ENCODE peak calls at places on chromosome 16, in eight cellular contexts. B is endothelial cell, K is endothelial cell of umbilical vein, I is NB4, F is thoracic aorta, A is transverse colon, V is fibroblast of lung, T is tibial nerve. X is an unnamed sample.

GRCh38 chr16:67158637-67159600 is 790 bp downstream of the TRADD start:
- DNase-seq in F (no peak), I (no peak), T (no peak), V (no peak), B (no peak), K (no peak), A (peak; percentile 82), X (no peak)

GRCh38 chr16:25212636-25213035 is 4.1 kb upstream of the AQP8 start:
- DNase-seq in T (no peak), B (no peak), F (no peak), V (no peak), A (no peak), K (no peak), I (no peak), X (no peak)

GRCh38 chr16:13036600-13036999 is 135.2 kb downstream of the SHISA9 start:
- DNase-seq in F (no peak), A (no peak), I (peak; percentile 44), T (peak; percentile 36), B (peak; percentile 69), V (peak; percentile 18), K (peak; percentile 13), X (no peak)

GRCh38 chr16:57028086-57028485 is 38.7 kb downstream of the NLRC5 start:
- DNase-seq in F (no peak), I (no peak), A (no peak), K (no peak), T (no peak), B (no peak), V (no peak), X (no peak)

GRCh38 chr16:11632455-11632921 is 35.8 kb upstream of the SNN start:
- DNase-seq in V (peak; percentile 78), A (peak; percentile 35), K (peak; percentile 71), I (no peak), B (peak; percentile 11), F (no peak), T (peak; percentile 51), X (peak; percentile 66)

GRCh38 chr16:48850097-48850496 is 240.1 kb upstream of the N4BP1 start:
- DNase-seq in V (no peak), A (no peak), K (no peak), B (no peak), I (no peak), T (no peak), F (no peak), X (no peak)

GRCh38 chr16:58414938-58415451 is 22.7 kb downstream of the GINS3 start:
- DNase-seq in T (no peak), V (no peak), I (no peak), A (no peak), B (no peak), F (no peak), K (peak; percentile 80), X (no peak)

GRCh38 chr16:82758904-82759303 is 132.1 kb downstream of the CDH13 start:
- DNase-seq in T (no peak), A (no peak), V (no peak), I (no peak), F (no peak), B (no peak), K (no peak), X (no peak)

GRCh38 chr16:57277586-57277985 is 6.9 kb downstream of the PLLP start:
- DNase-seq in K (no peak), I (peak; percentile 75), F (no peak), T (no peak), B (no peak), A (no peak), V (peak; percentile 22), X (no peak)

GRCh38 chr16:82639666-82640336 is 13.0 kb downstream of the CDH13 start:
- DNase-seq in A (peak; percentile 65), B (peak; percentile 76), K (peak; percentile 85), V (peak; percentile 65), T (no peak), F (no peak), I (peak; percentile 57), X (no peak)

GRCh38 chr16:31452631-31453106 is 6.6 kb upstream of the ARMC5 start:
- DNase-seq in B (no peak), A (no peak), T (no peak), F (no peak), K (peak; percentile 25), V (peak; percentile 93), I (no peak), X (peak; percentile 83)

GRCh38 chr16:79997257-79997656 is 396.7 kb upstream of the MAF start:
- DNase-seq in K (peak; percentile 3), V (peak; percentile 10), I (peak; percentile 22), T (no peak), A (no peak), F (no peak), B (no peak), X (no peak)

GRCh38 chr16:19138601-19139000 is 24.8 kb downstream of the ITPRIPL2 start:
- DNase-seq in K (peak; percentile 49), V (peak; percentile 95), I (no peak), F (no peak), B (peak; percentile 36), A (peak; percentile 69), T (peak; percentile 83), X (peak; percentile 78)

GRCh38 chr16:12283596-12283995 is 307.1 kb downstream of the SNX29 start:
- DNase-seq in K (no peak), A (no peak), F (no peak), I (no peak), B (no peak), V (no peak), T (no peak), X (no peak)

GRCh38 chr16:2333231-2333630 is 7.3 kb downstream of the ABCA3 start:
- DNase-seq in A (no peak), I (no peak), K (no peak), B (no peak), T (no peak), V (no peak), F (no peak), X (no peak)
- TF ChIP-seq CTCF in A (no peak), I (no peak), K (no peak), B (no peak), T (no peak), V (no peak), F (no peak), X (no peak)

GRCh38 chr16:14286381-14287230 is 215.5 kb downstream of the MRTFB start:
- DNase-seq in F (no peak), A (peak; percentile 22), I (no peak), V (peak; percentile 70), T (no peak), K (peak; percentile 46), B (no peak), X (no peak)

GRCh38 chr16:14283786-14284185 is 212.7 kb downstream of the MRTFB start:
- DNase-seq in K (no peak), I (no peak), T (no peak), V (no peak), A (no peak), F (no peak), B (no peak), X (no peak)

GRCh38 chr16:14285542-14286380 is 214.6 kb downstream of the MRTFB start:
- DNase-seq in V (peak; percentile 95), B (peak; percentile 97), T (peak; percentile 94), A (peak; percentile 95), I (peak; percentile 96), F (peak; percentile 75), K (peak; percentile 92), X (peak; percentile 92)

GRCh38 chr16:14284371-14284770 is 213.3 kb downstream of the MRTFB start:
- DNase-seq in F (no peak), I (no peak), B (no peak), T (no peak), A (no peak), K (no peak), V (no peak), X (no peak)

GRCh38 chr16:14284930-14285541 is 213.9 kb downstream of the MRTFB start:
- DNase-seq in B (peak; percentile 55), I (no peak), T (peak; percentile 41), A (peak; percentile 67), V (peak; percentile 73), F (no peak), K (peak; percentile 76), X (peak; percentile 31)
- TF ChIP-seq CTCF in B (no peak), I (peak; percentile 7), T (peak; percentile 30), A (peak; percentile 20), V (peak; percentile 34), F (peak; percentile 17), K (peak; percentile 26), X (peak; percentile 59)

GRCh38 chr16:74867281-74867849 is 92.7 kb upstream of the FA2H start:
- DNase-seq in T (no peak), F (no peak), B (no peak), A (no peak), V (no peak), I (no peak), K (no peak), X (no peak)
- TF ChIP-seq CTCF in T (no peak), F (no peak), B (no peak), A (no peak), V (no peak), I (no peak), K (no peak), X (no peak)

DNA sequence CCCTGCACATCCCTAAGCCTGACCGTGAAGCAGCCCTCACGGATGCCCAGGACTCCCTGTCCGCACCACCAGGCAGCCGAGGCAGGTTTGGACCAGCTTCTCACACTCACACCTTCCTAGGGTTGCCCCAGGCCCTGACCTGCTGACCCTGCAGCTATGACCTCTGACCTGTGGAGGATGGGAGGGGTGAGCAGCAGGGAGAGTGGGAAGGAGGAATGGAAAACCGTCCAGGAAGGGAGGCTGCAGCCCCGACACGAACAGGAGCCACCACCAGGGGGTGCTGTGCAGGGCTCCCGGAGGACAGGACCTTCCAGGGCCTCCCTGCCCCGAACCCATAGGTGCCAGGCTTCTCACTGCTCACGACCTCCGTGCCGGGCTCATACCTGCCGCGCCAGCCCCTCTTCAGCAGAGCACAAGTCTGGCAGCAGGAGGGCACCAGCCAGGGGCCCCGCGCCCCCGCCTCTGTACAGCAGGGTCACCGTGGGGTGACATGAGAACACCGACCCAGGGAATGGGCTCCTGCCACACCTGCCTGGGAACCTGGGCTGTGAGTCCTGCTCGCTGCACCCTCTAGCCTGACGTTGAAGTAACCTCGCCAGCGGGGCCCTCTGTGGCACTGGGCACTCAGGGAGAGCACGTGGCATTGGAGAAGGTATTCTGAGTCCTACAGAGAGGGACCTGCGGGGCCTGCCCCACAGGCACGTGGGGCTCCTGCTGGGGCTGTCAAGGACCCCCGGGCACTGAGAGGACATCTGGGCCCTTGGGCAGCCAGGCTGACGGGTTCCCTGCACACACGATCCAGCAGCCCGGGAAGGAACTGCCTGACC is 37.6 kb downstream of the CTU2 start:
- DNase-seq in B (peak; percentile 85), F (peak; percentile 26), K (peak; percentile 62), V (peak; percentile 71), I (peak; percentile 66), T (peak; percentile 72), A (peak; percentile 87), X (peak; percentile 16)
- TF ChIP-seq CTCF in B (peak; percentile 89), F (peak; percentile 87), K (peak; percentile 95), V (peak; percentile 69), I (peak; percentile 83), T (peak; percentile 95), A (peak; percentile 93), X (peak; percentile 82)

GRCh38 chr16:16763449-16763848 is 384.5 kb downstream of the NPIPA7 start:
- DNase-seq in B (no peak), V (no peak), F (no peak), I (no peak), K (no peak), A (no peak), T (no peak), X (no peak)
- TF ChIP-seq CTCF in B (no peak), V (no peak), F (no peak), I (no peak), K (no peak), A (no peak), T (no peak), X (no peak)